ENCODE peak calls at places on chromosomes 2 and 18, in eight cellular contexts. X, M, C, K, J, S, I and O are unnamed samples.

GRCh38 chr2:76330865-76331264 is 620.1 kb upstream of the GCFC2 start:
- DNase-seq in I (no peak), K (no peak), S (no peak), M (no peak), J (no peak), C (no peak), X (no peak), O (no peak)

GRCh38 chr2:162636206-162636728 is 202.3 kb downstream of the KCNH7 start:
- DNase-seq in J (no peak), I (no peak), X (no peak), M (no peak), K (no peak), C (no peak), S (no peak), O (no peak)

GRCh38 chr18:77131100-77131651 is 1.4 kb downstream of the MBP start:
- DNase-seq in S (no peak), X (no peak), K (peak; percentile 64), I (peak; percentile 9), M (no peak), C (peak; percentile 17), J (no peak), O (peak; percentile 53)

GRCh38 chr2:117537030-117537429 is 277.5 kb upstream of the DDX18 start:
- DNase-seq in X (no peak), K (no peak), C (no peak), I (no peak), S (no peak), M (no peak), J (no peak), O (no peak)

GRCh38 chr2:238032755-238033337 is 28.0 kb upstream of the SCLY start:
- DNase-seq in M (no peak), X (no peak), I (no peak), C (no peak), S (no peak), J (no peak), K (no peak), O (peak; percentile 25)

GRCh38 chr2:38462121-38462634 is 85.1 kb upstream of the ATL2 start:
- DNase-seq in C (peak; percentile 91), I (peak; percentile 90), X (peak; percentile 24), M (no peak), J (no peak), S (peak; percentile 80), K (peak; percentile 62), O (no peak)

GRCh38 chr2:219684721-219685689 is 57.6 kb downstream of the SLC4A3 start:
- DNase-seq in J (peak; percentile 53), S (peak; percentile 64), C (peak; percentile 86), K (peak; percentile 38), X (no peak), I (peak; percentile 90), M (no peak), O (no peak)

GRCh38 chr2:54041135-54041534 is 70.3 kb upstream of the PSME4 start:
- DNase-seq in I (no peak), C (no peak), K (peak; percentile 63), S (no peak), X (peak; percentile 27), M (no peak), J (no peak), O (peak; percentile 49)

GRCh38 chr2:195410272-195410671 is 246.8 kb upstream of the SLC39A10 start:
- DNase-seq in X (no peak), K (no peak), J (no peak), I (no peak), S (no peak), C (no peak), M (no peak), O (no peak)

GRCh38 chr2:8003462-8004075 is 678.3 kb upstream of the ID2 start:
- DNase-seq in S (no peak), M (no peak), I (no peak), C (no peak), K (no peak), X (no peak), J (peak; percentile 20), O (no peak)

GRCh38 chr2:53886406-53887280 is 26.9 kb upstream of the GPR75 start:
- DNase-seq in S (no peak), J (no peak), X (no peak), I (no peak), M (no peak), C (no peak), K (no peak), O (no peak)

GRCh38 chr2:63056309-63057065 is 5.9 kb downstream of the OTX1 start:
- DNase-seq in K (peak; percentile 35), M (no peak), I (no peak), C (no peak), J (peak; percentile 64), X (no peak), S (no peak), O (no peak)

GRCh38 chr2:69122271-69122670 is 109.3 kb downstream of the ANTXR1 start:
- DNase-seq in I (no peak), K (no peak), X (no peak), M (no peak), S (peak; percentile 30), C (no peak), J (no peak), O (no peak)

GRCh38 chr2:18980778-18981104 is 377.7 kb downstream of the OSR1 start:
- DNase-seq in X (no peak), C (no peak), I (no peak), M (no peak), K (no peak), J (no peak), S (no peak), O (no peak)

GRCh38 chr2:74379851-74380789 is at the start of gene DCTN1:
- DNase-seq in C (peak; percentile 12), S (peak; percentile 88), J (peak; percentile 50), I (no peak), M (no peak), K (no peak), X (peak; percentile 82), O (peak; percentile 16)